ENCODE peak calls at places on chromosomes 7 and 10, in six cellular contexts. A, Q, S, W, C and N are unnamed samples. For H3K79me2, the result is how much of the 10 kb centered on the place peaks cover.

GRCh38 chr10:105615986-105616385 is 974.9 kb downstream of the SORCS3 start:
- DNase-seq in A (no peak), Q (peak), S (peak), W (no peak), C (no peak), N (no peak)

GRCh38 chr10:105185101-105185500 is 544.0 kb downstream of the SORCS3 start:
- DNase-seq in A (no peak), Q (peak), S (peak), W (no peak), C (no peak), N (no peak)

GRCh38 chr10:96238889-96239624 is 32.3 kb downstream of the BLNK start:
- DNase-seq in A (no peak), Q (no peak), S (no peak), W (no peak), C (no peak), N (no peak)

GRCh38 chr10:17665742-17666141 is 21.8 kb downstream of the STAM start:
- DNase-seq in A (peak), Q (peak), S (peak), W (no peak), C (peak), N (no peak)

GRCh38 chr7:132655071-132655761 is 78.9 kb upstream of the PLXNA4 start:
- DNase-seq in A (peak), Q (peak), S (peak), W (no peak), C (peak), N (peak)

GRCh38 chr10:85859859-85860258 is 506.7 kb downstream of the GRID1 start:
- DNase-seq in A (no peak), Q (no peak), S (no peak), W (no peak), C (no peak), N (no peak)

GRCh38 chr10:230758-231157 is 95.5 kb downstream of the ZMYND11 start:
- DNase-seq in A (peak), Q (peak), S (no peak), W (peak), C (peak), N (no peak)

GRCh38 chr7:146004805-146005204 is 111.8 kb upstream of the CNTNAP2 start:
- DNase-seq in A (no peak), Q (no peak), S (no peak), W (no peak), C (no peak), N (no peak)

GRCh38 chr7:129053938-129054437 is 923 bp downstream of the TNPO3 start:
- DNase-seq in A (no peak), Q (peak), S (peak), W (no peak), C (peak), N (no peak)

GRCh38 chr10:132962623-132963429 is 20.5 kb upstream of the CFAP46 start:
- DNase-seq in A (no peak), Q (peak), S (peak), W (no peak), C (no peak), N (no peak)

GRCh38 chr10:15344876-15345285 is 26.2 kb downstream of the FAM171A1 start:
- DNase-seq in A (no peak), Q (peak), S (peak), W (no peak), C (peak), N (no peak)

GRCh38 chr7:24783731-24784130 is 26.5 kb upstream of the GSDME start:
- DNase-seq in A (no peak), Q (no peak), S (no peak), W (no peak), C (no peak), N (no peak)

GRCh38 chr10:99551616-99552015 is 18.9 kb downstream of the NKX2-3 start:
- DNase-seq in A (no peak), Q (no peak), S (no peak), W (no peak), C (no peak), N (no peak)

GRCh38 chr7:122412441-122412840 is 107.9 kb upstream of the FEZF1 start:
- DNase-seq in A (peak), Q (peak), S (peak), W (no peak), C (no peak), N (no peak)

GRCh38 chr7:120960714-120961113 is 10.1 kb downstream of the ING3 start:
- DNase-seq in A (no peak), Q (no peak), S (no peak), W (no peak), C (no peak), N (no peak)

GRCh38 chr10:100446130-100446761 is 16.6 kb upstream of the WNT8B start:
- DNase-seq in A (no peak), Q (no peak), S (no peak), W (no peak), C (no peak), N (no peak)

GRCh38 chr10:74969093-74969492 is 142.4 kb upstream of the SAMD8 start:
- DNase-seq in A (no peak), Q (no peak), S (no peak), W (no peak), C (no peak), N (peak)

GRCh38 chr7:102811942-102812678 is 63.3 kb downstream of the FAM185A start:
- DNase-seq in A (no peak), Q (no peak), S (no peak), W (no peak), C (peak), N (no peak)

GRCh38 chr10:50582766-50583762 is 40.7 kb downstream of the SGMS1 start:
- DNase-seq in A (peak), Q (no peak), S (no peak), W (peak), C (no peak), N (no peak)

GRCh38 chr10:7457478-7458316 is 46.9 kb upstream of the SFMBT2 start:
- DNase-seq in A (no peak), Q (peak), S (peak), W (no peak), C (no peak), N (no peak)

GRCh38 chr7:128863433-128863989 is 855 bp downstream of the ATP6V1F start:
- DNase-seq in A (peak), Q (peak), S (peak), W (peak), C (peak), N (peak)

GRCh38 chr10:133358162-133358919 is 522 bp upstream of the FUOM start:
- DNase-seq in A (no peak), Q (no peak), S (no peak), W (no peak), C (no peak), N (no peak)

GRCh38 chr7:50121269-50121668 is 28.2 kb upstream of the ZPBP start:
- DNase-seq in A (no peak), Q (no peak), S (no peak), W (no peak), C (no peak), N (no peak)

GRCh38 chr7:1101580-1102431 is 13.9 kb downstream of the GPER1 start:
- DNase-seq in A (no peak), Q (peak), S (peak), W (no peak), C (no peak), N (no peak)

GRCh38 chr7:17929647-17930395 is 10.5 kb downstream of the SNX13 start:
- DNase-seq in A (no peak), Q (no peak), S (no peak), W (no peak), C (no peak), N (no peak)

GRCh38 chr10:69696073-69696731 is 66.2 kb downstream of the FAM241B start:
- DNase-seq in A (peak), Q (peak), S (peak), W (peak), C (peak), N (no peak)

GRCh38 chr7:17027143-17027802 is 145.5 kb upstream of the AGR3 start:
- DNase-seq in A (no peak), Q (no peak), S (no peak), W (no peak), C (no peak), N (no peak)

GRCh38 chr7:55279080-55279845 is 85.9 kb upstream of the LANCL2 start:
- DNase-seq in A (no peak), Q (no peak), S (no peak), W (no peak), C (no peak), N (no peak)

GRCh38 chr10:89793649-89794254 is 92.4 kb downstream of the KIF20B start:
- DNase-seq in A (peak), Q (peak), S (peak), W (peak), C (peak), N (peak)

GRCh38 chr10:72061491-72061890 is 26.9 kb downstream of the SPOCK2 start:
- DNase-seq in A (peak), Q (no peak), S (no peak), W (peak), C (no peak), N (peak)

GRCh38 chr10:60123172-60123571 is 216.8 kb upstream of the CCDC6 start:
- DNase-seq in A (no peak), Q (peak), S (peak), W (no peak), C (peak), N (no peak)

GRCh38 chr10:50554995-50555568 is 68.7 kb downstream of the SGMS1 start:
- DNase-seq in A (peak), Q (peak), S (peak), W (peak), C (peak), N (no peak)

GRCh38 chr7:70325509-70326101 is 727.3 kb downstream of the AUTS2 start:
- DNase-seq in A (no peak), Q (peak), S (peak), W (peak), C (no peak), N (peak)

GRCh38 chr7:132430863-132431822 is 145.1 kb downstream of the PLXNA4 start:
- DNase-seq in A (no peak), Q (peak), S (peak), W (no peak), C (peak), N (peak)

GRCh38 chr10:85421421-85421820 is 945.2 kb downstream of the GRID1 start:
- DNase-seq in A (no peak), Q (no peak), S (no peak), W (no peak), C (no peak), N (no peak)

GRCh38 chr7:48182736-48183369 is 11.6 kb downstream of the ABCA13 start:
- DNase-seq in A (no peak), Q (peak), S (peak), W (no peak), C (peak), N (no peak)

GRCh38 chr10:81177651-81178244 is 640.0 kb downstream of the SH2D4B start:
- DNase-seq in A (no peak), Q (no peak), S (no peak), W (no peak), C (no peak), N (no peak)

GRCh38 chr7:156735861-156736260 is 95.3 kb downstream of the RNF32 start:
- DNase-seq in A (no peak), Q (peak), S (peak), W (no peak), C (peak), N (no peak)

GRCh38 chr7:111855161-111855841 is 293.0 kb upstream of the IMMP2L start:
- DNase-seq in A (peak), Q (peak), S (peak), W (no peak), C (peak), N (peak)
- H3K9ac ChIP-seq in A (no peak), Q (no peak), S (no peak), W (no peak), C (no peak), N (no peak)

GRCh38 chr10:24231200-24231599 is 22.3 kb downstream of the KIAA1217 start:
- DNase-seq in A (no peak), Q (no peak), S (no peak), W (no peak), C (no peak), N (no peak)
- H3K79me2 ChIP-seq in A (under half), Q (under half), S (under half), W (under half), C (under half), N (under half)

GRCh38 chr10:103669944-103670343 is 176.4 kb downstream of the NEURL1 start:
- DNase-seq in A (peak), Q (no peak), S (no peak), W (no peak), C (no peak), N (no peak)
- H3K9ac ChIP-seq in A (no peak), Q (no peak), S (no peak), W (no peak), C (no peak), N (no peak)

GRCh38 chr7:140190588-140190987 is 13.8 kb upstream of the KDM7A start:
- DNase-seq in A (no peak), Q (no peak), S (no peak), W (no peak), C (peak), N (no peak)
- H3K79me2 ChIP-seq in A (under half), Q (under half), S (under half), W (under half), C (under half), N (under half)

GRCh38 chr10:125124114-125124486 is 36.3 kb downstream of the CTBP2 start:
- DNase-seq in A (no peak), Q (no peak), S (no peak), W (no peak), C (no peak), N (no peak)
- H3K9ac ChIP-seq in A (no peak), Q (peak), S (peak), W (no peak), C (no peak), N (no peak)

GRCh38 chr10:45657033-45657926 is 15.3 kb downstream of the ZFAND4 start:
- DNase-seq in A (no peak), Q (no peak), S (no peak), W (no peak), C (no peak), N (no peak)
- H3K79me2 ChIP-seq in A (under half), Q (under half), S (under half), W (under half), C (under half), N (under half)